ENCODE peak calls at places on chromosomes 11 and 22, in eight cellular contexts. S is body of pancreas, H is ovary, X is Peyer's patch, W is neural progenitor cell, T is cardiac fibroblast, U is H1, M is left lung. Y is an unnamed sample.

GRCh38 chr11:14300661-14301304 is 58.2 kb downstream of the RRAS2 start:
- DNase-seq in S (peak), W (peak), U (no peak), H (peak), X (peak), T (peak), M (no peak), Y (peak)

GRCh38 chr11:65310756-65311155 is 3.9 kb upstream of the CDC42EP2 start:
- DNase-seq in T (peak), W (peak), M (peak), S (no peak), U (no peak), X (no peak), H (no peak), Y (no peak)

GRCh38 chr11:129922674-129923073 is 27.3 kb upstream of the NFRKB start:
- DNase-seq in H (no peak), X (no peak), U (no peak), M (no peak), W (no peak), S (no peak), T (no peak), Y (no peak)

GRCh38 chr11:1931326-1931725 is 11.8 kb downstream of the TNNT3 start:
- DNase-seq in W (no peak), U (no peak), H (no peak), S (no peak), X (no peak), M (peak), T (peak), Y (no peak)

GRCh38 chr11:12321217-12321937 is 56.0 kb upstream of the PARVA start:
- DNase-seq in U (no peak), X (peak), S (no peak), M (no peak), H (no peak), T (no peak), W (no peak), Y (no peak)

GRCh38 chr11:127000291-127000968 is at the start of gene KIRREL3:
- DNase-seq in T (no peak), W (peak), X (no peak), U (peak), H (no peak), S (no peak), M (no peak), Y (no peak)

GRCh38 chr11:86719781-86720463 is 47.5 kb upstream of the ME3 start:
- DNase-seq in X (no peak), U (no peak), M (no peak), S (no peak), T (peak), W (no peak), H (no peak), Y (no peak)

GRCh38 chr11:43984519-43985385 is 42.3 kb downstream of the C11orf96 start:
- DNase-seq in S (peak), M (no peak), X (no peak), T (no peak), W (no peak), H (no peak), U (no peak), Y (no peak)

GRCh38 chr22:35631597-35631996 is 14.5 kb upstream of the MB start:
- DNase-seq in X (peak), H (no peak), T (peak), M (no peak), S (peak), W (no peak), U (peak), Y (peak)

GRCh38 chr11:55920537-55920936 is 6.2 kb upstream of the OR5W2 start:
- DNase-seq in X (no peak), U (no peak), W (no peak), H (no peak), M (peak), T (no peak), S (no peak), Y (no peak)

GRCh38 chr11:105042178-105042577 is 3.0 kb downstream of the CARD16 start:
- DNase-seq in S (no peak), M (no peak), U (no peak), H (no peak), X (no peak), T (no peak), W (no peak), Y (no peak)

GRCh38 chr22:22243033-22243680 is 1.4 kb upstream of the VPREB1 start:
- DNase-seq in T (no peak), W (no peak), X (no peak), U (no peak), M (no peak), H (no peak), S (no peak), Y (peak)

GRCh38 chr22:22241554-22241898 is 3.1 kb upstream of the VPREB1 start:
- DNase-seq in W (no peak), X (no peak), T (no peak), S (no peak), U (no peak), M (no peak), H (no peak), Y (no peak)

GRCh38 chr22:22237521-22237920 is 7.1 kb upstream of the VPREB1 start:
- DNase-seq in M (no peak), H (no peak), X (no peak), S (no peak), W (no peak), T (no peak), U (no peak), Y (no peak)

GRCh38 chr22:22242488-22242887 is 2.1 kb upstream of the VPREB1 start:
- DNase-seq in S (no peak), U (no peak), T (no peak), H (no peak), M (no peak), X (no peak), W (no peak), Y (no peak)

DNA sequence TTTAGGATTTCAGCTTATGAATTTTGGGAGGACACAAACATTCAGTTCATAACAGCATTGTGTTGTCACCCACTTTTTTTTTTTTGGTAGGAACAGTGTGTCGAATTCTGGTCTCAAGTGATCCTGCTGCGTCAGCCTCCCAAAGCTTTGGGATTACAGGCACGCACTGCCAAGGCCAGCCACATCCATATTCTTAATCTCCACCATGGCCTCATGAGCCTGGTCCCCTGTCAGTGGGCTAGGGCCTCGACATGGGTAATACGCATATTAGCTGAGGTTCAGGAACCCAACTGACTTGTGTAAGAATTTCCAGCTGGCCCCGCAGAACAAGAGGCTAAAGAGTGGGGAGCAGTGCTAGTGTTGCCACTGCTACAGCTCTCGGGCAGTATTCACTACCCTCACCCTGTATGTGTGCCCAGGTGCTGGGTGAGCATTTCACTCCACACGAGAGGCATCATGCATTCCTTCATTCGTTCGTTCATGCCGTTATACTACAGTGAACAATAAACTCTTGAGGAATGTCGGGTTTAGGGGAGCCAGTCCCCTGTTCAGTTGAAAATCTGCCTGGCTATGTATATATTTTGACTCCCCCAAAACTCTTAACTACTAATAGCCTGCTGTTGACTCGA is 5.2 kb upstream of the VPREB1 start:
- DNase-seq in S (no peak), X (no peak), T (no peak), H (no peak), U (no peak), M (no peak), W (no peak), Y (no peak)
- H3K4me3 ChIP-seq in S (no peak), X (no peak), T (no peak), H (no peak), U (no peak), M (no peak), W (no peak), Y (no peak)

DNA sequence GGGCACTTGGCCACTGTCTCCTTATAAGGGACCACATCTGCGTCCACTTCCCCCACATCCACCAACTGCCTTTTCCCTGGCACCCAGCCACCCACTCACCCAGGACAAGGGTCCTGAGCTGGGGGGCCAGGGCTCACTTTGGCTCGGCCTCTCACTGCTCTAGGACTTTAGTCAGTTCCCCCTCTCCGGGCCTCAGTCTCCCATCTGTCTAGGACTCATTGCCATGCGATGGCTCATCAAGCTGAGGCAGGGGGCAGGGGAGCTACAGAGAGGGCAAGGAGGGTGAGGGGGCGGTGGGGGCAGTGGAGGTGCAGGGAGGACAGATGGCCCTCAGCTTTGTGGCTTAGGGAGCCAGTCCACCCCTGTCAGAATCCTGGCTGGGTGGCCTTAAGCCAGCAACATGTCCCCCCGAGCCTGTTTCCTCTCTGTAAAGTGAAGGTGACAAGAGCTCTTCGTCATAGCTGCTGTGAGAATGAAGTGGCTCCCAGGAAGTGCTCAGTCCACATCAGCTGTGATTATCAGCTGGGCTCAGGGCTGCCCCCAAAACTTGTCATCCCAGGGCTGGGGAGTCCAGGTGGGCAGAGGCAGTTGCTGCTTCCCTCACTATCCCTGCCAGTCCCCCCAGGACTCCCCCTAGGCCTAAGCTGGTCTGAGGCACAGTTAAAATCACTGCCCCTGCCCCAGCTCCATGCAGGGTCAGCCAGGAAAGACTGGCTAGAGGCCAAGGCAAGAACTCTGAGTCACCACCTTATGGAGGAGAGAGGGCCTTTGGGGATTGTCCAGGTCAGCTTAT is 14.9 kb downstream of the RAC2 start:
- DNase-seq in U (no peak), M (peak), W (no peak), S (no peak), X (no peak), T (peak), H (no peak), Y (peak)
- H3K4me3 ChIP-seq in U (no peak), M (peak), W (no peak), S (no peak), X (peak), T (no peak), H (no peak), Y (peak)

GRCh38 chr11:97574976-97575665 is 1185.3 kb downstream of the JRKL start:
- DNase-seq in W (no peak), H (no peak), S (no peak), X (no peak), U (no peak), M (no peak), T (no peak), Y (no peak)
- H3K4me3 ChIP-seq in W (no peak), H (no peak), S (no peak), X (no peak), U (no peak), M (no peak), T (no peak), Y (no peak)

GRCh38 chr11:88175707-88176066 is 444 bp upstream of the RAB38 start:
- DNase-seq in U (no peak), M (no peak), W (peak), X (no peak), T (no peak), H (no peak), S (peak), Y (no peak)
- H3K4me3 ChIP-seq in U (peak), M (peak), W (peak), X (no peak), T (peak), H (no peak), S (no peak), Y (no peak)

GRCh38 chr11:46332093-46332567 is 15.1 kb upstream of the DGKZ start:
- DNase-seq in X (no peak), H (no peak), M (no peak), U (no peak), T (no peak), W (no peak), S (no peak), Y (no peak)
- H3K4me3 ChIP-seq in X (peak), H (no peak), M (peak), U (peak), T (no peak), W (peak), S (no peak), Y (no peak)